ENCODE peak calls at places on chromosomes 7 and 10, in nine cellular contexts. One of them, this sample, is unnamed.

GRCh38 chr10:78865518-78865835 is 203.3 kb upstream of the ZMIZ1 start:
- DNase-seq in endothelial cell of umbilical vein: no peak
- DNase-seq in A549: no peak
- DNase-seq in HepG2: no peak
- DNase-seq in HCT116: no peak
- DNase-seq in GM12878: no peak
- DNase-seq in SK-N-SH: no peak
- DNase-seq in K562: no peak
- DNase-seq in H1: no peak
- DNase-seq in this sample: no peak

GRCh38 chr7:116797611-116798010 is 64.8 kb upstream of the CAPZA2 start:
- DNase-seq in K562: no peak
- DNase-seq in HepG2: no peak
- DNase-seq in A549: no peak
- DNase-seq in GM12878: no peak
- DNase-seq in endothelial cell of umbilical vein: peak
- DNase-seq in HCT116: no peak
- DNase-seq in SK-N-SH: no peak
- DNase-seq in H1: no peak
- DNase-seq in this sample: no peak

GRCh38 chr10:12062754-12063482 is 5.8 kb upstream of the DHTKD1 start:
- DNase-seq in HCT116: no peak
- DNase-seq in SK-N-SH: no peak
- DNase-seq in endothelial cell of umbilical vein: no peak
- DNase-seq in H1: no peak
- DNase-seq in GM12878: no peak
- DNase-seq in K562: no peak
- DNase-seq in A549: no peak
- DNase-seq in HepG2: no peak
- DNase-seq in this sample: no peak

GRCh38 chr10:94315975-94316464 is 46.7 kb downstream of the NOC3L start:
- DNase-seq in SK-N-SH: no peak
- DNase-seq in GM12878: no peak
- DNase-seq in HepG2: peak
- DNase-seq in K562: no peak
- DNase-seq in HCT116: no peak
- DNase-seq in endothelial cell of umbilical vein: peak
- DNase-seq in H1: no peak
- DNase-seq in A549: no peak
- DNase-seq in this sample: no peak

GRCh38 chr10:36336315-36336714 is 694.2 kb upstream of the FZD8 start:
- DNase-seq in HCT116: no peak
- DNase-seq in A549: no peak
- DNase-seq in endothelial cell of umbilical vein: no peak
- DNase-seq in H1: no peak
- DNase-seq in HepG2: no peak
- DNase-seq in GM12878: no peak
- DNase-seq in SK-N-SH: no peak
- DNase-seq in K562: no peak
- DNase-seq in this sample: no peak

GRCh38 chr7:69787736-69788431 is 189.6 kb downstream of the AUTS2 start:
- DNase-seq in H1: no peak
- DNase-seq in endothelial cell of umbilical vein: no peak
- DNase-seq in HCT116: no peak
- DNase-seq in HepG2: no peak
- DNase-seq in A549: no peak
- DNase-seq in GM12878: no peak
- DNase-seq in K562: no peak
- DNase-seq in SK-N-SH: no peak
- DNase-seq in this sample: no peak

GRCh38 chr10:6461961-6462360 is 118.1 kb downstream of the PRKCQ start:
- DNase-seq in GM12878: no peak
- DNase-seq in HepG2: no peak
- DNase-seq in HCT116: no peak
- DNase-seq in H1: no peak
- DNase-seq in endothelial cell of umbilical vein: no peak
- DNase-seq in A549: no peak
- DNase-seq in SK-N-SH: no peak
- DNase-seq in K562: no peak
- DNase-seq in this sample: no peak

GRCh38 chr7:44145969-44146897 is 5.1 kb upstream of the MYL7 start:
- DNase-seq in H1: peak
- DNase-seq in GM12878: no peak
- DNase-seq in SK-N-SH: peak
- DNase-seq in A549: peak
- DNase-seq in HepG2: no peak
- DNase-seq in endothelial cell of umbilical vein: peak
- DNase-seq in K562: peak
- DNase-seq in HCT116: peak
- DNase-seq in this sample: peak

GRCh38 chr10:18044976-18045720 is 93.4 kb downstream of the SLC39A12 start:
- DNase-seq in HepG2: no peak
- DNase-seq in HCT116: no peak
- DNase-seq in K562: no peak
- DNase-seq in GM12878: no peak
- DNase-seq in H1: no peak
- DNase-seq in endothelial cell of umbilical vein: no peak
- DNase-seq in A549: no peak
- DNase-seq in SK-N-SH: no peak
- DNase-seq in this sample: peak

GRCh38 chr10:78059916-78060315 is 26.3 kb downstream of the RPS24 start:
- DNase-seq in endothelial cell of umbilical vein: no peak
- DNase-seq in A549: no peak
- DNase-seq in K562: no peak
- DNase-seq in GM12878: no peak
- DNase-seq in HCT116: no peak
- DNase-seq in HepG2: no peak
- DNase-seq in SK-N-SH: no peak
- DNase-seq in H1: no peak
- DNase-seq in this sample: no peak

GRCh38 chr10:13834581-13835286 is 248.0 kb downstream of the PRPF18 start:
- DNase-seq in HCT116: no peak
- DNase-seq in H1: no peak
- DNase-seq in HepG2: no peak
- DNase-seq in K562: no peak
- DNase-seq in GM12878: no peak
- DNase-seq in A549: no peak
- DNase-seq in endothelial cell of umbilical vein: peak
- DNase-seq in SK-N-SH: peak
- DNase-seq in this sample: no peak

GRCh38 chr10:29839826-29840515 is 205.2 kb upstream of the SVIL start:
- DNase-seq in HCT116: no peak
- DNase-seq in SK-N-SH: no peak
- DNase-seq in H1: no peak
- DNase-seq in A549: no peak
- DNase-seq in GM12878: no peak
- DNase-seq in K562: no peak
- DNase-seq in HepG2: no peak
- DNase-seq in endothelial cell of umbilical vein: no peak
- DNase-seq in this sample: no peak

GRCh38 chr7:151689196-151689971 is 169.7 kb upstream of the RHEB start:
- DNase-seq in H1: no peak
- DNase-seq in GM12878: no peak
- DNase-seq in K562: no peak
- DNase-seq in SK-N-SH: no peak
- DNase-seq in HepG2: no peak
- DNase-seq in A549: no peak
- DNase-seq in endothelial cell of umbilical vein: no peak
- DNase-seq in HCT116: no peak
- DNase-seq in this sample: no peak

GRCh38 chr7:98981701-98982100 is 103.4 kb downstream of the TRRAP start:
- DNase-seq in HCT116: no peak
- DNase-seq in HepG2: no peak
- DNase-seq in GM12878: no peak
- DNase-seq in SK-N-SH: no peak
- DNase-seq in H1: no peak
- DNase-seq in endothelial cell of umbilical vein: no peak
- DNase-seq in K562: no peak
- DNase-seq in A549: no peak
- DNase-seq in this sample: no peak

GRCh38 chr7:78675511-78675910 is 778.0 kb downstream of the MAGI2 start:
- DNase-seq in HepG2: no peak
- DNase-seq in H1: no peak
- DNase-seq in K562: no peak
- DNase-seq in SK-N-SH: no peak
- DNase-seq in HCT116: no peak
- DNase-seq in endothelial cell of umbilical vein: no peak
- DNase-seq in A549: no peak
- DNase-seq in GM12878: no peak
- DNase-seq in this sample: no peak

GRCh38 chr7:108203433-108204002 is 73.4 kb upstream of the LAMB4 start:
- DNase-seq in SK-N-SH: no peak
- DNase-seq in endothelial cell of umbilical vein: no peak
- DNase-seq in HCT116: no peak
- DNase-seq in GM12878: no peak
- DNase-seq in A549: no peak
- DNase-seq in H1: no peak
- DNase-seq in K562: no peak
- DNase-seq in HepG2: no peak
- DNase-seq in this sample: no peak

GRCh38 chr10:28089467-28089866 is 90.6 kb upstream of the ODAD2 start:
- DNase-seq in SK-N-SH: no peak
- DNase-seq in K562: no peak
- DNase-seq in HepG2: no peak
- DNase-seq in A549: no peak
- DNase-seq in GM12878: no peak
- DNase-seq in HCT116: peak
- DNase-seq in endothelial cell of umbilical vein: peak
- DNase-seq in H1: no peak
- DNase-seq in this sample: no peak

GRCh38 chr7:151367304-151367703 is 25.7 kb downstream of the NUB1 start:
- DNase-seq in HepG2: no peak
- DNase-seq in endothelial cell of umbilical vein: no peak
- DNase-seq in H1: no peak
- DNase-seq in GM12878: no peak
- DNase-seq in K562: no peak
- DNase-seq in SK-N-SH: no peak
- DNase-seq in A549: no peak
- DNase-seq in HCT116: no peak
- DNase-seq in this sample: no peak

GRCh38 chr7:100865372-100865911 is 1.7 kb upstream of the TRIP6 start:
- DNase-seq in endothelial cell of umbilical vein: peak
- DNase-seq in HepG2: no peak
- DNase-seq in SK-N-SH: peak
- DNase-seq in K562: no peak
- DNase-seq in H1: no peak
- DNase-seq in GM12878: no peak
- DNase-seq in HCT116: peak
- DNase-seq in A549: no peak
- DNase-seq in this sample: no peak

GRCh38 chr10:71634531-71635164 is 84.9 kb downstream of the C10orf105 start:
- DNase-seq in A549: no peak
- DNase-seq in HCT116: no peak
- DNase-seq in SK-N-SH: no peak
- DNase-seq in GM12878: no peak
- DNase-seq in HepG2: no peak
- DNase-seq in endothelial cell of umbilical vein: no peak
- DNase-seq in K562: peak
- DNase-seq in H1: no peak
- DNase-seq in this sample: no peak

GRCh38 chr10:4345842-4346241 is 480.2 kb upstream of the AKR1E2 start:
- DNase-seq in HCT116: no peak
- DNase-seq in A549: no peak
- DNase-seq in SK-N-SH: no peak
- DNase-seq in H1: no peak
- DNase-seq in GM12878: no peak
- DNase-seq in endothelial cell of umbilical vein: no peak
- DNase-seq in HepG2: no peak
- DNase-seq in K562: no peak
- DNase-seq in this sample: no peak

GRCh38 chr10:113960617-113961260 is 82.9 kb upstream of the ADRB1 start:
- DNase-seq in endothelial cell of umbilical vein: no peak
- DNase-seq in HepG2: peak
- DNase-seq in SK-N-SH: no peak
- DNase-seq in H1: peak
- DNase-seq in K562: no peak
- DNase-seq in GM12878: no peak
- DNase-seq in A549: no peak
- DNase-seq in HCT116: no peak
- DNase-seq in this sample: peak
- H3K4me3 ChIP-seq in endothelial cell of umbilical vein: no peak
- H3K4me3 ChIP-seq in HepG2: peak
- H3K4me3 ChIP-seq in SK-N-SH: no peak
- H3K4me3 ChIP-seq in H1: no peak
- H3K4me3 ChIP-seq in K562: no peak
- H3K4me3 ChIP-seq in GM12878: no peak
- H3K4me3 ChIP-seq in A549: no peak
- H3K4me3 ChIP-seq in HCT116: no peak
- H3K4me3 ChIP-seq in this sample: no peak

GRCh38 chr10:69662901-69663300 is 32.9 kb downstream of the FAM241B start:
- DNase-seq in K562: no peak
- DNase-seq in A549: no peak
- DNase-seq in SK-N-SH: peak
- DNase-seq in GM12878: no peak
- DNase-seq in H1: no peak
- DNase-seq in endothelial cell of umbilical vein: no peak
- DNase-seq in HepG2: no peak
- DNase-seq in HCT116: no peak
- DNase-seq in this sample: no peak
- TF ChIP-seq MAX in K562: no peak
- TF ChIP-seq MAX in A549: no peak
- TF ChIP-seq MAX in SK-N-SH: no peak
- TF ChIP-seq MAX in GM12878: no peak
- TF ChIP-seq MAX in H1: no peak
- TF ChIP-seq MAX in endothelial cell of umbilical vein: no peak
- TF ChIP-seq MAX in HepG2: no peak
- TF ChIP-seq MAX in HCT116: no peak
- TF ChIP-seq MAX in this sample: no peak

GRCh38 chr10:92692697-92693533 is 3.2 kb downstream of the HHEX start:
- DNase-seq in HepG2: no peak
- DNase-seq in endothelial cell of umbilical vein: peak
- DNase-seq in GM12878: no peak
- DNase-seq in SK-N-SH: no peak
- DNase-seq in K562: no peak
- DNase-seq in H1: no peak
- DNase-seq in A549: no peak
- DNase-seq in HCT116: no peak
- DNase-seq in this sample: no peak
- H3K4me3 ChIP-seq in HepG2: peak
- H3K4me3 ChIP-seq in endothelial cell of umbilical vein: peak
- H3K4me3 ChIP-seq in GM12878: no peak
- H3K4me3 ChIP-seq in SK-N-SH: no peak
- H3K4me3 ChIP-seq in K562: peak
- H3K4me3 ChIP-seq in H1: peak
- H3K4me3 ChIP-seq in A549: no peak
- H3K4me3 ChIP-seq in HCT116: no peak
- H3K4me3 ChIP-seq in this sample: peak

DNA sequence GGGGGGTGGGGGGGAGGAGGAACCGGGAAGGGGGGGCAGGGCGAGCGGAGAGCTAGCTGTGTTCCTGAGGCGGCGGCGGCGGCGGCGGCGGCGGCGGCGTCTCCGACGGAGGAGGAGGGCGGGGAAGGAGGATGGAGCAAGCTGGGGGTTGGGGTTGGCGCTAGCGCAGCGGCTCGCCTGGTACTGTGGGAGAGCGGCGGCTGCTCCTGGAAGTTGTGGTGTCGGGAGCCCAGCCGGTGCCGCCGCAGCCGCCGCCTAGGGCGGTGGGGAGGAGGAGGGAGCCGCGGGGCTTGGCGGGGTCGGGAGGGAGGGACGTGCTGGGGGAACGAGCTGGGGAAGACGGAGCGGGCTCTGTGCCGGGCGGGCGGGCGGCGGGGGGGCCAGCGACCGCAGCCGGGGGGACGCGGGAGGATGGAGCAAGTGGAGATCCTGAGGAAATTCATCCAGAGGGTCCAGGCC is at the start of gene PTPN12:
- DNase-seq in HepG2: no peak
- DNase-seq in endothelial cell of umbilical vein: no peak
- DNase-seq in GM12878: no peak
- DNase-seq in A549: no peak
- DNase-seq in SK-N-SH: no peak
- DNase-seq in K562: no peak
- DNase-seq in HCT116: no peak
- DNase-seq in H1: no peak
- DNase-seq in this sample: no peak
- TF ChIP-seq MAX in HepG2: no peak
- TF ChIP-seq MAX in endothelial cell of umbilical vein: no peak
- TF ChIP-seq MAX in GM12878: no peak
- TF ChIP-seq MAX in A549: no peak
- TF ChIP-seq MAX in SK-N-SH: no peak
- TF ChIP-seq MAX in K562: no peak
- TF ChIP-seq MAX in HCT116: no peak
- TF ChIP-seq MAX in H1: no peak
- TF ChIP-seq MAX in this sample: no peak